ENCODE peak calls at places on chromosomes 5 and 9, in four cellular contexts. X is astrocyte, C is cardiac muscle cell, D is AG04450. Q is an unnamed sample.

GRCh38 chr5:14557203-14557725 is 24.3 kb upstream of the OTULINL start:
- DNase-seq in C (no peak), X (no peak), D (no peak), Q (peak; percentile 27)

GRCh38 chr5:103305829-103306228 is 47.3 kb downstream of the MACIR start:
- DNase-seq in D (no peak), X (peak; percentile 1), C (no peak), Q (no peak)

GRCh38 chr9:98551511-98552286 is 157.0 kb downstream of the GABBR2 start:
- DNase-seq in C (no peak), X (peak; percentile 99), D (peak; percentile 90), Q (peak; percentile 58)

GRCh38 chr5:163585206-163585605 is 79.8 kb downstream of the MAT2B start:
- DNase-seq in C (no peak), D (peak; percentile 61), X (peak; percentile 87), Q (peak; percentile 64)

GRCh38 chr5:154477382-154478223 is 424 bp downstream of the HAND1 start:
- DNase-seq in C (peak; percentile 68), D (no peak), X (no peak), Q (no peak)

GRCh38 chr5:111996574-111996973 is 239.6 kb upstream of the NREP start:
- DNase-seq in C (no peak), D (no peak), X (no peak), Q (no peak)

GRCh38 chr9:83130541-83130940 is 67.6 kb upstream of the RASEF start:
- DNase-seq in D (no peak), C (no peak), X (peak; percentile 66), Q (peak; percentile 17)

GRCh38 chr9:30519756-30520155 is 1864.7 kb upstream of the ACO1 start:
- DNase-seq in C (no peak), X (peak; percentile 2), D (no peak), Q (peak; percentile 31)

GRCh38 chr9:127721391-127721821 is 5.5 kb downstream of the TTC16 start:
- DNase-seq in C (no peak), X (no peak), D (no peak), Q (no peak)

GRCh38 chr9:36721846-36722588 is 149.3 kb downstream of the MELK start:
- DNase-seq in X (no peak), D (no peak), C (peak; percentile 20), Q (peak; percentile 52)

GRCh38 chr9:108708448-108708847 is 147.3 kb downstream of the ACTL7B start:
- DNase-seq in X (no peak), D (no peak), C (no peak), Q (no peak)

GRCh38 chr5:135454946-135455345 is 2.8 kb upstream of the TIFAB start:
- DNase-seq in C (no peak), X (no peak), D (no peak), Q (no peak)

GRCh38 chr9:78559449-78559885 is 262.5 kb downstream of the PSAT1 start:
- DNase-seq in X (peak; percentile 80), D (peak; percentile 16), C (no peak), Q (peak; percentile 61)

GRCh38 chr5:33526755-33527154 is 86.0 kb downstream of the TARS1 start:
- DNase-seq in C (no peak), X (no peak), D (no peak), Q (no peak)

GRCh38 chr5:51632794-51633193 is 249.5 kb downstream of the ISL1 start:
- DNase-seq in D (no peak), X (peak; percentile 2), C (no peak), Q (no peak)

GRCh38 chr5:113354056-113354455 is 80.7 kb downstream of the TSSK1B start:
- DNase-seq in D (no peak), C (peak; percentile 26), X (peak; percentile 37), Q (no peak)

GRCh38 chr9:120891255-120891954 is 14.4 kb upstream of the PHF19 start:
- DNase-seq in C (no peak), X (no peak), D (no peak), Q (no peak)

GRCh38 chr9:134909511-134910105 is 8.1 kb downstream of the FCN1 start:
- DNase-seq in D (no peak), C (no peak), X (no peak), Q (no peak)

GRCh38 chr9:91116226-91116625 is 245.5 kb downstream of the AUH start:
- DNase-seq in X (no peak), D (no peak), C (no peak), Q (no peak)

GRCh38 chr9:129340427-129341196 is 162.6 kb upstream of the IER5L start:
- DNase-seq in D (no peak), C (no peak), X (no peak), Q (no peak)

GRCh38 chr9:134178394-134178780 is 14.0 kb upstream of the RNU6ATAC start:
- DNase-seq in D (no peak), X (no peak), C (no peak), Q (no peak)

GRCh38 chr9:137482094-137482781 is 23.1 kb upstream of the NSMF start:
- DNase-seq in C (no peak), D (peak; percentile 83), X (peak; percentile 81), Q (peak; percentile 84)

GRCh38 chr5:4874097-4874496 is 266.0 kb upstream of the ADAMTS16 start:
- DNase-seq in C (no peak), X (no peak), D (no peak), Q (no peak)

DNA sequence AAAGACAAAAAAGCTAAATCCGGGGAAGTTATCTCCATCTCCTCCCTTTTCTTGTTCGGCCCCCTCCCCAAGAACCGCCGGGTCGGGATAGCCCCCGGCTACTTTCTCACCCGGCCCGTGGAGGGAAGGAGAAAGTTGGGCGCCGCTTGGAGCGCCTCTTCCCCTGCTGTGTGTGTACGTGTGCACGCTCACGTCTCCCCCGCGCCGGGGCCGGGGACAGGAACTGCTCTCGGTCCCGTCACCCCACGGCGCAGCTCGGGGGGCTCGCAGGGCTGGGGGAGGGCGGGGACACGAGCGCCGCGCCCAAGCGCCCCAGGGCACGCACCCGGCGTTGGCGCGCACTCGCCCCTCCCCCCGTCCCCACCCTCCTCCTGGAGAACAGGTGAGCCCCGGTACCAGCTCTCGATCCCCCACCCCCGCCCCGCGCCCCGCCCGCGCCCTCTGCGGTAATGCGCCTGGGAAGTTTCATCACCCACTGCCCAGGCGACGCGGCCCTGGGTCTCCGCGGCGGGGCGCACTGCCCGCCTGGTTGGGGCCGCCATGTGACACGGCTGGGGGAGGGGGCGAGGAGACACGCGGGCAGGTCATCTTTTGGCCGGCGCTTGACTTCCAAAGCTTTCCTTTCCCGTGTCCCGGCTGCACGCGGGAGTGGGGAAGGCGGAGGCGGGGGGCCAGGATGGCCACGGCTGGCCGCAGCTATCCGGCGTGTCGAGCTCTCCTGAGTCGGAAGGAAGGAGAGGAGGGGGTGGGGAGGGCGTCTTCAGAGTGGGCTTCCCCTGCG is 1.3 kb upstream of the STC2 start:
- DNase-seq in D (no peak), C (peak; percentile 80), X (no peak), Q (no peak)
- TF ChIP-seq CTCF in D (no peak), C (peak; percentile 15), X (no peak), Q (no peak)

DNA sequence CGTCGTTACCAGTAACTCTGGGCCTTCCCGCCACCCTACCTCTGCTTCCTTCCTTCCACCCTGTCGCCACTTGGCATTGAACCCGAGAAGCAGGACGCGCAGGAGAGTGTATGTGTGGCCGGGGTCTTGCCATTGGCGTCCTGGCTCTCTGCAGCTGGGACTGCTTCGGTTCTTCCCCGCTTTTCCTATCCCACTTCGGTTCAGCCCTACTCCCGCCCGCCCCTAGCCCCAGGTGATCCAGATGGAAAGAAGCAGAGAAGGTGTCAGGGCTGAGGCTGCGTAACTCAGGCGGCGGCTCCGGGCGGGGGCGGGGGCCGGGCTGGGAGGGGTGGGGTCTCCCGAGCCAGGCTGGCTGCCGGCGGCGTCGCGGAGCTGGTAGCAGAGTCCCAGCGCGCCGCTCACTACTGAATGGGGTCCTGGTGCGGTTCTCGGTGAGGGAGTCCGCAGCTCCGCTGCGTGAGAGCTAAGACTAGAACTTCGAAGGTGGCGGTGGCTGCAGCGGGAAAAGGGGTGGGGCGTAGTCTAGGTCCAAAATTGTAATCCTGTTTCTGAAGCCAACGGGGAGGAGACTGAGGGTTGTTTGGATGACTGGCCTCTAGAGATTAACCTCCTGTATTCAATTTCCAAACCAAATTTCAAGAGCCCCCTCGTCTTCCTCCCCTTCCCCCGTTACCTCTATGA is 1.3 kb downstream of the PRR16 start:
- DNase-seq in D (no peak), X (peak; percentile 42), C (peak; percentile 65), Q (peak; percentile 67)
- H3K4me3 ChIP-seq in D (peak overlapping the region; percentile 91), X (peak overlapping the region; percentile 95), C (peak overlapping the region; percentile 49), Q (peak overlapping the region; percentile 81)

GRCh38 chr5:159515909-159516415 is 185.7 kb upstream of the IL12B start:
- DNase-seq in D (no peak), C (peak; percentile 66), X (peak; percentile 39), Q (peak; percentile 73)
- TF ChIP-seq CTCF in D (peak; percentile 76), C (peak; percentile 94), X (peak; percentile 90), Q (peak; percentile 89)

GRCh38 chr9:93108301-93109041 is 12.5 kb downstream of the CARD19 start:
- DNase-seq in C (no peak), D (no peak), X (no peak), Q (no peak)
- H3K4me3 ChIP-seq in C (no peak overlapping the region), D (no peak overlapping the region), X (no peak overlapping the region), Q (no peak overlapping the region)

DNA sequence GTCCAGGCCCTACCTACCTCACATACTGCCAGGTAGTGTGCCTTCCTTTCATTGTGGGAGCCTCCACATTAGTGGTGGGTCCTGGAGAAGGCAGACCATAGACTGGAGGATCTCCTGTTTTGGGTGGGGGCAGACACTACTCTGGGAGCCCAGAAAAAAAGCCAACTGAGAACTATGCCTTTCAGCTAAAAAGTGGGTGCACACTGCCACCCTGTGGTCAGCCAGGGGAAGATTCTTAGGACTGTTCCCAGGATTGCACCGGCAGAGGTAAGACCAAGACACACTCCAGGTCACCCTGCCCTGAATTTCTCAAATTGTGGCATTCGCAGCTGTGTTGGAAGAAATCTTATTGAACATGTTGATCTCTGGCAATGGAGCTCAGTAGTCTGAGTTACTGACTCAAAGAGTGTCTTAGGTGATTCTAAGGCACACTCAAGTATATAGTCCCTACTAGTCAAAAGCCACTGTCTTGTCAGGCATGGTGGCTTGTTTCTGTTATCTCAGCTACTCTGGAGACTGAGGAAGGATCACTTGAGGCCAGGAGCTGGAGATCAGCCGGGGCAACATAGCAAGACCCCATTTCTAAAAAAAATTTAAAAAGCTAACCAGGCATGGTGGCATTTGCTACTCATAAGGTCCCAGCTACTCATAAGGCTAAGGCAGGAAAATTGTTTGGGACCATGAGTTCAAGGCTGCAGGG is 3.6 kb downstream of the SIGMAR1 start:
- DNase-seq in C (peak; percentile 73), D (no peak), X (peak; percentile 16), Q (peak; percentile 80)
- TF ChIP-seq CTCF in C (peak; percentile 85), D (peak; percentile 86), X (peak; percentile 88), Q (peak; percentile 91)